ENCODE peak calls at places on chromosome 15, in nine cellular contexts. One of them, this sample, is unnamed.

GRCh38 chr15:95979286-95979685 is 351.2 kb upstream of the NR2F2 start:
- DNase-seq in type B pancreatic cell: no peak
- DNase-seq in astrocyte of the spinal cord: no peak
- DNase-seq in fibroblast of mammary gland: no peak
- DNase-seq in dorsolateral prefrontal cortex: no peak
- DNase-seq in GM23338: no peak
- DNase-seq in lower lobe of right lung: no peak
- DNase-seq in vagina: no peak
- DNase-seq in choroid plexus epithelial cell: no peak
- DNase-seq in this sample: no peak

GRCh38 chr15:89423981-89424380 is 72.4 kb downstream of the RHCG start:
- DNase-seq in type B pancreatic cell: no peak
- DNase-seq in dorsolateral prefrontal cortex: no peak
- DNase-seq in GM23338: peak; percentile 73
- DNase-seq in fibroblast of mammary gland: no peak
- DNase-seq in astrocyte of the spinal cord: no peak
- DNase-seq in lower lobe of right lung: no peak
- DNase-seq in vagina: no peak
- DNase-seq in choroid plexus epithelial cell: no peak
- DNase-seq in this sample: no peak

GRCh38 chr15:91469627-91470567 is 369.8 kb downstream of the SV2B start:
- DNase-seq in fibroblast of mammary gland: no peak
- DNase-seq in astrocyte of the spinal cord: no peak
- DNase-seq in choroid plexus epithelial cell: no peak
- DNase-seq in lower lobe of right lung: peak; percentile 57
- DNase-seq in GM23338: no peak
- DNase-seq in dorsolateral prefrontal cortex: no peak
- DNase-seq in vagina: no peak
- DNase-seq in type B pancreatic cell: no peak
- DNase-seq in this sample: no peak

GRCh38 chr15:75446146-75446545 is 5.3 kb downstream of the SIN3A start:
- DNase-seq in fibroblast of mammary gland: no peak
- DNase-seq in vagina: no peak
- DNase-seq in astrocyte of the spinal cord: no peak
- DNase-seq in type B pancreatic cell: no peak
- DNase-seq in dorsolateral prefrontal cortex: no peak
- DNase-seq in lower lobe of right lung: no peak
- DNase-seq in GM23338: no peak
- DNase-seq in choroid plexus epithelial cell: no peak
- DNase-seq in this sample: no peak

GRCh38 chr15:41865490-41866055 is 26.9 kb downstream of the PLA2G4B start:
- DNase-seq in vagina: no peak
- DNase-seq in type B pancreatic cell: no peak
- DNase-seq in lower lobe of right lung: no peak
- DNase-seq in GM23338: no peak
- DNase-seq in fibroblast of mammary gland: no peak
- DNase-seq in choroid plexus epithelial cell: no peak
- DNase-seq in dorsolateral prefrontal cortex: no peak
- DNase-seq in astrocyte of the spinal cord: no peak
- DNase-seq in this sample: no peak

GRCh38 chr15:26682765-26683164 is 90.1 kb downstream of the GABRB3 start:
- DNase-seq in astrocyte of the spinal cord: no peak
- DNase-seq in GM23338: peak; percentile 42
- DNase-seq in choroid plexus epithelial cell: no peak
- DNase-seq in type B pancreatic cell: no peak
- DNase-seq in lower lobe of right lung: no peak
- DNase-seq in vagina: no peak
- DNase-seq in dorsolateral prefrontal cortex: no peak
- DNase-seq in fibroblast of mammary gland: no peak
- DNase-seq in this sample: no peak

GRCh38 chr15:74854453-74854852 is 11.5 kb upstream of the ULK3 start:
- DNase-seq in GM23338: no peak
- DNase-seq in choroid plexus epithelial cell: no peak
- DNase-seq in dorsolateral prefrontal cortex: no peak
- DNase-seq in vagina: no peak
- DNase-seq in fibroblast of mammary gland: no peak
- DNase-seq in lower lobe of right lung: no peak
- DNase-seq in type B pancreatic cell: no peak
- DNase-seq in astrocyte of the spinal cord: no peak
- DNase-seq in this sample: no peak

GRCh38 chr15:80288131-80288530 is 36.1 kb upstream of the CTXND1 start:
- DNase-seq in lower lobe of right lung: no peak
- DNase-seq in type B pancreatic cell: no peak
- DNase-seq in astrocyte of the spinal cord: no peak
- DNase-seq in dorsolateral prefrontal cortex: no peak
- DNase-seq in fibroblast of mammary gland: no peak
- DNase-seq in GM23338: no peak
- DNase-seq in vagina: no peak
- DNase-seq in choroid plexus epithelial cell: no peak
- DNase-seq in this sample: no peak

GRCh38 chr15:99487337-99487730 is 78.5 kb upstream of the MEF2A start:
- DNase-seq in fibroblast of mammary gland: no peak
- DNase-seq in type B pancreatic cell: no peak
- DNase-seq in astrocyte of the spinal cord: no peak
- DNase-seq in choroid plexus epithelial cell: no peak
- DNase-seq in dorsolateral prefrontal cortex: no peak
- DNase-seq in GM23338: no peak
- DNase-seq in lower lobe of right lung: no peak
- DNase-seq in vagina: peak; percentile 28
- DNase-seq in this sample: no peak

GRCh38 chr15:99522288-99522687 is 43.5 kb upstream of the MEF2A start:
- DNase-seq in fibroblast of mammary gland: no peak
- DNase-seq in vagina: no peak
- DNase-seq in GM23338: no peak
- DNase-seq in dorsolateral prefrontal cortex: no peak
- DNase-seq in choroid plexus epithelial cell: no peak
- DNase-seq in astrocyte of the spinal cord: no peak
- DNase-seq in type B pancreatic cell: no peak
- DNase-seq in lower lobe of right lung: no peak
- DNase-seq in this sample: no peak

GRCh38 chr15:45522931-45523331 is 376 bp upstream of the SLC30A4 start:
- DNase-seq in fibroblast of mammary gland: peak; percentile 18
- DNase-seq in GM23338: peak; percentile 65
- DNase-seq in type B pancreatic cell: peak; percentile 71
- DNase-seq in choroid plexus epithelial cell: peak; percentile 62
- DNase-seq in astrocyte of the spinal cord: peak; percentile 41
- DNase-seq in lower lobe of right lung: no peak
- DNase-seq in vagina: no peak
- DNase-seq in dorsolateral prefrontal cortex: no peak
- DNase-seq in this sample: no peak

GRCh38 chr15:64808785-64809453 is 16.5 kb downstream of the PIF1 start:
- DNase-seq in type B pancreatic cell: no peak
- DNase-seq in dorsolateral prefrontal cortex: no peak
- DNase-seq in GM23338: peak; percentile 91
- DNase-seq in astrocyte of the spinal cord: no peak
- DNase-seq in lower lobe of right lung: no peak
- DNase-seq in choroid plexus epithelial cell: no peak
- DNase-seq in fibroblast of mammary gland: no peak
- DNase-seq in vagina: no peak
- DNase-seq in this sample: no peak

GRCh38 chr15:63306480-63307073 is 29.2 kb downstream of the APH1B start:
- DNase-seq in choroid plexus epithelial cell: no peak
- DNase-seq in type B pancreatic cell: no peak
- DNase-seq in fibroblast of mammary gland: no peak
- DNase-seq in dorsolateral prefrontal cortex: no peak
- DNase-seq in lower lobe of right lung: no peak
- DNase-seq in GM23338: no peak
- DNase-seq in astrocyte of the spinal cord: no peak
- DNase-seq in vagina: no peak
- DNase-seq in this sample: no peak

GRCh38 chr15:69415381-69415780 is 1.2 kb downstream of the KIF23 start:
- DNase-seq in astrocyte of the spinal cord: no peak
- DNase-seq in vagina: no peak
- DNase-seq in dorsolateral prefrontal cortex: no peak
- DNase-seq in type B pancreatic cell: no peak
- DNase-seq in GM23338: no peak
- DNase-seq in choroid plexus epithelial cell: no peak
- DNase-seq in fibroblast of mammary gland: no peak
- DNase-seq in lower lobe of right lung: no peak
- DNase-seq in this sample: no peak

GRCh38 chr15:69013726-69014406 is 629 bp upstream of the NOX5 start:
- DNase-seq in fibroblast of mammary gland: no peak
- DNase-seq in GM23338: no peak
- DNase-seq in choroid plexus epithelial cell: no peak
- DNase-seq in astrocyte of the spinal cord: no peak
- DNase-seq in vagina: no peak
- DNase-seq in dorsolateral prefrontal cortex: no peak
- DNase-seq in lower lobe of right lung: no peak
- DNase-seq in type B pancreatic cell: no peak
- DNase-seq in this sample: no peak

GRCh38 chr15:96670389-96670788 is 339.9 kb downstream of the NR2F2 start:
- DNase-seq in astrocyte of the spinal cord: no peak
- DNase-seq in choroid plexus epithelial cell: no peak
- DNase-seq in vagina: no peak
- DNase-seq in dorsolateral prefrontal cortex: no peak
- DNase-seq in type B pancreatic cell: no peak
- DNase-seq in fibroblast of mammary gland: no peak
- DNase-seq in GM23338: no peak
- DNase-seq in lower lobe of right lung: no peak
- DNase-seq in this sample: no peak

GRCh38 chr15:49015896-49016295 is 30.4 kb downstream of the SECISBP2L start:
- DNase-seq in choroid plexus epithelial cell: peak; percentile 6
- DNase-seq in vagina: no peak
- DNase-seq in dorsolateral prefrontal cortex: no peak
- DNase-seq in type B pancreatic cell: no peak
- DNase-seq in GM23338: no peak
- DNase-seq in fibroblast of mammary gland: peak; percentile 49
- DNase-seq in astrocyte of the spinal cord: no peak
- DNase-seq in lower lobe of right lung: no peak
- DNase-seq in this sample: peak; percentile 14

GRCh38 chr15:45855210-45855906 is 220.5 kb downstream of the SQOR start:
- DNase-seq in GM23338: no peak
- DNase-seq in astrocyte of the spinal cord: no peak
- DNase-seq in vagina: no peak
- DNase-seq in dorsolateral prefrontal cortex: no peak
- DNase-seq in fibroblast of mammary gland: no peak
- DNase-seq in type B pancreatic cell: no peak
- DNase-seq in choroid plexus epithelial cell: no peak
- DNase-seq in lower lobe of right lung: no peak
- DNase-seq in this sample: no peak

GRCh38 chr15:25090073-25090733 is 135.4 kb downstream of the SNRPN start:
- DNase-seq in dorsolateral prefrontal cortex: no peak
- DNase-seq in GM23338: no peak
- DNase-seq in choroid plexus epithelial cell: no peak
- DNase-seq in vagina: peak; percentile 61
- DNase-seq in astrocyte of the spinal cord: no peak
- DNase-seq in lower lobe of right lung: no peak
- DNase-seq in fibroblast of mammary gland: no peak
- DNase-seq in type B pancreatic cell: peak; percentile 32
- DNase-seq in this sample: no peak
- TF ChIP-seq CTCF in dorsolateral prefrontal cortex: no peak
- TF ChIP-seq CTCF in GM23338: no peak
- TF ChIP-seq CTCF in choroid plexus epithelial cell: no peak
- TF ChIP-seq CTCF in vagina: no peak
- TF ChIP-seq CTCF in astrocyte of the spinal cord: no peak
- TF ChIP-seq CTCF in lower lobe of right lung: no peak
- TF ChIP-seq CTCF in fibroblast of mammary gland: no peak
- TF ChIP-seq CTCF in type B pancreatic cell: no peak
- TF ChIP-seq CTCF in this sample: no peak

GRCh38 chr15:58934114-58934447 is 602 bp upstream of the SLTM start:
- DNase-seq in lower lobe of right lung: no peak
- DNase-seq in astrocyte of the spinal cord: no peak
- DNase-seq in fibroblast of mammary gland: no peak
- DNase-seq in vagina: no peak
- DNase-seq in dorsolateral prefrontal cortex: no peak
- DNase-seq in type B pancreatic cell: no peak
- DNase-seq in GM23338: no peak
- DNase-seq in choroid plexus epithelial cell: no peak
- DNase-seq in this sample: no peak
- TF ChIP-seq CTCF in lower lobe of right lung: no peak
- TF ChIP-seq CTCF in astrocyte of the spinal cord: no peak
- TF ChIP-seq CTCF in fibroblast of mammary gland: no peak
- TF ChIP-seq CTCF in vagina: no peak
- TF ChIP-seq CTCF in dorsolateral prefrontal cortex: no peak
- TF ChIP-seq CTCF in type B pancreatic cell: no peak
- TF ChIP-seq CTCF in GM23338: no peak
- TF ChIP-seq CTCF in choroid plexus epithelial cell: no peak
- TF ChIP-seq CTCF in this sample: no peak

GRCh38 chr15:71198846-71199245 is 83.6 kb downstream of the THSD4 start:
- DNase-seq in fibroblast of mammary gland: no peak
- DNase-seq in dorsolateral prefrontal cortex: no peak
- DNase-seq in choroid plexus epithelial cell: no peak
- DNase-seq in astrocyte of the spinal cord: no peak
- DNase-seq in vagina: no peak
- DNase-seq in GM23338: no peak
- DNase-seq in type B pancreatic cell: no peak
- DNase-seq in lower lobe of right lung: no peak
- DNase-seq in this sample: no peak

GRCh38 chr15:71197620-71198019 is 82.3 kb downstream of the THSD4 start:
- DNase-seq in GM23338: no peak
- DNase-seq in choroid plexus epithelial cell: no peak
- DNase-seq in vagina: peak; percentile 58
- DNase-seq in type B pancreatic cell: no peak
- DNase-seq in astrocyte of the spinal cord: no peak
- DNase-seq in fibroblast of mammary gland: no peak
- DNase-seq in dorsolateral prefrontal cortex: no peak
- DNase-seq in lower lobe of right lung: no peak
- DNase-seq in this sample: no peak

GRCh38 chr15:71195242-71195641 is 80.0 kb downstream of the THSD4 start:
- DNase-seq in type B pancreatic cell: no peak
- DNase-seq in lower lobe of right lung: no peak
- DNase-seq in GM23338: peak; percentile 70
- DNase-seq in fibroblast of mammary gland: no peak
- DNase-seq in dorsolateral prefrontal cortex: no peak
- DNase-seq in choroid plexus epithelial cell: peak; percentile 55
- DNase-seq in astrocyte of the spinal cord: no peak
- DNase-seq in vagina: peak; percentile 61
- DNase-seq in this sample: no peak

GRCh38 chr15:71191296-71191695 is 76.0 kb downstream of the THSD4 start:
- DNase-seq in vagina: no peak
- DNase-seq in type B pancreatic cell: no peak
- DNase-seq in dorsolateral prefrontal cortex: no peak
- DNase-seq in GM23338: no peak
- DNase-seq in fibroblast of mammary gland: no peak
- DNase-seq in lower lobe of right lung: no peak
- DNase-seq in choroid plexus epithelial cell: no peak
- DNase-seq in astrocyte of the spinal cord: no peak
- DNase-seq in this sample: no peak

GRCh38 chr15:71194286-71194685 is 79.0 kb downstream of the THSD4 start:
- DNase-seq in type B pancreatic cell: no peak
- DNase-seq in fibroblast of mammary gland: no peak
- DNase-seq in astrocyte of the spinal cord: no peak
- DNase-seq in choroid plexus epithelial cell: no peak
- DNase-seq in dorsolateral prefrontal cortex: no peak
- DNase-seq in vagina: peak; percentile 79
- DNase-seq in lower lobe of right lung: no peak
- DNase-seq in GM23338: no peak
- DNase-seq in this sample: no peak
- TF ChIP-seq CTCF in type B pancreatic cell: no peak
- TF ChIP-seq CTCF in fibroblast of mammary gland: no peak
- TF ChIP-seq CTCF in astrocyte of the spinal cord: no peak
- TF ChIP-seq CTCF in choroid plexus epithelial cell: no peak
- TF ChIP-seq CTCF in dorsolateral prefrontal cortex: no peak
- TF ChIP-seq CTCF in vagina: no peak
- TF ChIP-seq CTCF in lower lobe of right lung: no peak
- TF ChIP-seq CTCF in GM23338: no peak
- TF ChIP-seq CTCF in this sample: no peak

DNA sequence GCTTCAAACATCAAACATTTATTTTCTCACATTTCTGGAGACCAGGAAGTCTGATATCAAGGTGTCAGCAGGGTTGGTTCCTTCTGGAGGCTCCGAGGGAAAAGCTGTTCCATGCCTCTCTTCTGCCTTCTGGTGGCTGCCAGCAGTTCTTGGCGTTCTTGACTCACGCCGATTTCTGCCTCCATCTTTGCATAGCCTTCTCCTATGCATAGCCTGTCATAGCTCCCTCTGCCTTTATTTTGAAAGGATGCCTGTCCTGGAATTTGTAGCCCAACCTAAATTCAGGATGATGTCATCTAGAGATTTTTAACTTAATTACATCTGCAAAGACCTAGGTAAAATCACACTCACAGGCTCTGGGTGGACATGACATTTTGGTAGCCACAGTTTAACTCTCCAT is 70.4 kb downstream of the RGMA start:
- DNase-seq in dorsolateral prefrontal cortex: no peak
- DNase-seq in fibroblast of mammary gland: peak; percentile 38
- DNase-seq in GM23338: peak; percentile 54
- DNase-seq in choroid plexus epithelial cell: peak; percentile 41
- DNase-seq in vagina: no peak
- DNase-seq in lower lobe of right lung: no peak
- DNase-seq in type B pancreatic cell: no peak
- DNase-seq in astrocyte of the spinal cord: no peak
- DNase-seq in this sample: no peak
- TF ChIP-seq CTCF in dorsolateral prefrontal cortex: peak; percentile 52
- TF ChIP-seq CTCF in fibroblast of mammary gland: peak; percentile 26
- TF ChIP-seq CTCF in GM23338: peak; percentile 60
- TF ChIP-seq CTCF in choroid plexus epithelial cell: peak; percentile 57
- TF ChIP-seq CTCF in vagina: no peak
- TF ChIP-seq CTCF in lower lobe of right lung: no peak
- TF ChIP-seq CTCF in type B pancreatic cell: peak; percentile 55
- TF ChIP-seq CTCF in astrocyte of the spinal cord: peak; percentile 34
- TF ChIP-seq CTCF in this sample: no peak

This sample was measured in AG09319.